ENCODE peak calls at places on chromosomes 5 and 9, in five cellular contexts. P, I, A, M and J are unnamed samples.

GRCh38 chr9:98249774-98250173 is 5.7 kb downstream of the TBC1D2 start:
- DNase-seq in P (no peak), A (peak), M (no peak), I (no peak), J (no peak)

GRCh38 chr5:59725393-59725768 is 168.1 kb downstream of the PDE4D start:
- DNase-seq in I (no peak), M (no peak), A (no peak), P (no peak), J (no peak)

GRCh38 chr5:116600876-116601275 is 26.3 kb upstream of the SEMA6A start:
- DNase-seq in M (no peak), I (no peak), A (peak), P (no peak), J (no peak)

GRCh38 chr5:142156839-142157463 is 48.4 kb downstream of the NDFIP1 start:
- DNase-seq in M (no peak), A (no peak), P (no peak), I (no peak), J (no peak)

GRCh38 chr9:131258186-131258585 is 18.1 kb downstream of the FAM78A start:
- DNase-seq in P (no peak), I (no peak), M (no peak), A (no peak), J (no peak)

GRCh38 chr9:126049088-126049487 is 277.5 kb upstream of the MVB12B start:
- DNase-seq in A (no peak), I (no peak), P (no peak), M (no peak), J (no peak)

GRCh38 chr5:1415059-1415425 is 30.2 kb downstream of the SLC6A3 start:
- DNase-seq in P (no peak), A (no peak), M (no peak), I (no peak), J (no peak)

GRCh38 chr5:15529821-15530220 is 29.8 kb downstream of the FBXL7 start:
- DNase-seq in A (no peak), P (no peak), I (no peak), M (no peak), J (no peak)

GRCh38 chr5:102554728-102555127 is 55.9 kb upstream of the SLCO6A1 start:
- DNase-seq in P (no peak), M (no peak), A (no peak), I (no peak), J (peak)

GRCh38 chr9:4327504-4328191 is 27.8 kb upstream of the GLIS3 start:
- DNase-seq in P (no peak), A (no peak), M (no peak), I (no peak), J (peak)

GRCh38 chr5:14702238-14702839 is 37.8 kb downstream of the OTULIN start:
- DNase-seq in M (no peak), P (no peak), A (no peak), I (no peak), J (no peak)

GRCh38 chr5:91225848-91226686 is 157.1 kb downstream of the ARRDC3 start:
- DNase-seq in P (no peak), A (peak), M (peak), I (no peak), J (peak)

GRCh38 chr5:160133071-160133917 is 14.0 kb upstream of the PWWP2A start:
- DNase-seq in M (no peak), A (no peak), I (no peak), P (peak), J (peak)

GRCh38 chr5:149217802-149218153 is 53.9 kb upstream of the AFAP1L1 start:
- DNase-seq in M (no peak), I (no peak), A (no peak), P (no peak), J (no peak)

GRCh38 chr9:136644593-136645342 is 17.9 kb upstream of the EGFL7 start:
- DNase-seq in I (peak), M (peak), P (peak), A (peak), J (peak)